ENCODE peak calls at places on chromosomes 16 and 17, in seven cellular contexts. V, C, M, B, A, O and T are unnamed samples.

GRCh38 chr17:511833-512251 is 159.2 kb upstream of the RPH3AL start:
- DNase-seq in V (no peak), C (no peak), M (no peak), B (no peak), A (no peak), O (no peak), T (no peak)

GRCh38 chr16:57736419-57737281 is 1.1 kb downstream of the KATNB1 start:
- DNase-seq in V (peak; percentile 62), C (no peak), M (no peak), B (peak; percentile 54), A (no peak), O (peak; percentile 86), T (peak; percentile 35)

GRCh38 chr17:42286411-42287295 is 1.6 kb upstream of the STAT5A start:
- DNase-seq in V (peak; percentile 16), C (no peak), M (no peak), B (peak; percentile 32), A (no peak), O (no peak), T (no peak)

GRCh38 chr17:7747586-7747985 is 30.0 kb downstream of the DNAH2 start:
- DNase-seq in V (no peak), C (no peak), M (no peak), B (no peak), A (no peak), O (peak; percentile 34), T (no peak)

GRCh38 chr17:48100591-48101011 is 677 bp downstream of the CBX1 start:
- DNase-seq in V (peak; percentile 73), C (peak; percentile 68), M (peak; percentile 78), B (peak; percentile 61), A (no peak), O (peak; percentile 54), T (peak; percentile 45)

GRCh38 chr16:4675864-4676786 is 17.2 kb upstream of the NUDT16L1 start:
- DNase-seq in V (no peak), C (no peak), M (no peak), B (no peak), A (no peak), O (peak; percentile 35), T (no peak)

GRCh38 chr16:83914091-83914710 is 15.3 kb downstream of the MLYCD start:
- DNase-seq in V (no peak), C (no peak), M (no peak), B (no peak), A (no peak), O (no peak), T (no peak)

GRCh38 chr17:61594294-61594825 is 3.3 kb upstream of the NACA2 start:
- DNase-seq in V (no peak), C (no peak), M (no peak), B (no peak), A (no peak), O (no peak), T (no peak)

GRCh38 chr17:10792156-10792555 is 11.7 kb downstream of the TMEM238L start:
- DNase-seq in V (no peak), C (no peak), M (no peak), B (no peak), A (no peak), O (no peak), T (no peak)

GRCh38 chr16:86874141-86874540 is 295.8 kb downstream of the FOXL1 start:
- DNase-seq in V (peak; percentile 62), C (peak; percentile 6), M (peak; percentile 90), B (peak; percentile 73), A (no peak), O (no peak), T (no peak)

GRCh38 chr16:88064889-88065746 is 113.9 kb downstream of the BANP start:
- DNase-seq in V (no peak), C (no peak), M (no peak), B (no peak), A (no peak), O (no peak), T (no peak)

GRCh38 chr17:42107597-42108576 is 4.6 kb downstream of the DHX58 start:
- DNase-seq in V (peak; percentile 100), C (peak; percentile 74), M (peak; percentile 100), B (peak; percentile 100), A (no peak), O (no peak), T (peak; percentile 94)

GRCh38 chr17:60752873-60753577 is 75.4 kb downstream of the BCAS3 start:
- DNase-seq in V (no peak), C (no peak), M (no peak), B (no peak), A (no peak), O (no peak), T (no peak)

GRCh38 chr17:6470146-6470718 is 26.0 kb downstream of the PIMREG start:
- DNase-seq in V (no peak), C (no peak), M (no peak), B (no peak), A (no peak), O (no peak), T (no peak)

GRCh38 chr17:6470751-6471521 is 26.7 kb downstream of the PIMREG start:
- DNase-seq in V (no peak), C (no peak), M (no peak), B (no peak), A (no peak), O (no peak), T (no peak)

GRCh38 chr17:6467567-6467966 is 23.3 kb downstream of the PIMREG start:
- DNase-seq in V (no peak), C (no peak), M (no peak), B (no peak), A (no peak), O (no peak), T (no peak)

GRCh38 chr17:6465206-6466003 is 21.1 kb downstream of the PIMREG start:
- DNase-seq in V (peak; percentile 64), C (no peak), M (no peak), B (no peak), A (no peak), O (no peak), T (no peak)

DNA sequence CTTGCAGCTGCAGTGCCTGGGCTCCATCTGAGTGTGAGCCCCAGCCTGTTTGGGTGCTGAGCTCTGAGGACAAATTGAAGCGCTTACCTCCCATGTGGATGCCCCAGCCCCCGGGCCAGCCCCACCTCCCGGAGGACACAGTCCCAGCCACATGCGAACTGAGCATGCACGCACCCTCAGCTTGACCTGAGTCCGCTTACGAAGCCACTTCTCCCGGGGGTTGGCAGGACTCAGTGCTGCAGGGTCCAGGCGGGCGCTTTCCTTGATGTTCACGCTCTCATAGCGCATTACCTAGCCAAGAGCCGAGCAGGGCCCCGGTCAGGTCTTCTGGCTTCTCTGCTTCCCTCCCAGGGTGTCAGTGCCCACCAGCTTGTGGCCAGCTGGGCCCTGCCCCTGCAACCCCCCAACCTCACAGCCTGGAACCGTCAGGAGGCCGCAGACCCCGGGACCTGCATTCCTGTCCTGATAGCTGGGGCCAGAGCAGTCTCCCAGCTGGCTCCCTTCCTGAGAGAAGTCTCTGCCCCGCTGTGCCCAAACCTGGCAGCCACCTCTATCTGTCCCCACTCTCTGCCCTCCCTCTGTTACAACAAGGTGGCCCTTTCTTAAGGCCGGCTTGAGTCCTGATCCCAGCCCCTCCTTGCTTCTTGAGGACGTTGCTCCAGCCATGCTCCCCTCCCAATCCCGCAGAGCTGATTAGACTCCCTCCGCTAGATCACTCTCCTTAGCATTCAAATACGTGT is 24.0 kb downstream of the PIMREG start:
- DNase-seq in V (no peak), C (no peak), M (no peak), B (no peak), A (no peak), O (no peak), T (no peak)
- TF ChIP-seq JUND in V (no peak), C (no peak), M (no peak), B (no peak), A (no peak), O (no peak), T (no peak)

DNA sequence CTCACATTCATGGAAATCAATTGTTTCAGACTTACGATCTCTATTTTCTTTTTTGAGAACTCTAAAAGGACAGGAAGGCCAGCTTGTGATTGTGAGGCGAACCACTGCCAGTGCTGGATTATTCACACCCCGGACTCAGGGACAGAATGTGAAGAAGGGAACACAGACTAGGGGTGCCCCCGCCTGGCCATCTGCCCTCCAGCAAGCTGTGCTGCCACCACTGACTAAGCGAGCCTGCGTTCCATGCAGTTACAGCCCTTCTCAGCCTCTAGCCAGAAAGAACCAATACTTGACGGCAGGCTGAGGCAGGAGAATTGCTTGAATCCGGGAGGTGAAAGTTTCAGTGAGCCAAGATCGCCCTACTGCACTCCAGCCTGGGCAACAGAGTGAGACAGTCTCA is 2.8 kb downstream of the HAGH start:
- DNase-seq in V (no peak), C (no peak), M (peak; percentile 58), B (peak; percentile 38), A (no peak), O (peak; percentile 75), T (peak; percentile 33)
- TF ChIP-seq JUND in V (no peak), C (no peak), M (no peak), B (no peak), A (no peak), O (no peak), T (no peak)

DNA sequence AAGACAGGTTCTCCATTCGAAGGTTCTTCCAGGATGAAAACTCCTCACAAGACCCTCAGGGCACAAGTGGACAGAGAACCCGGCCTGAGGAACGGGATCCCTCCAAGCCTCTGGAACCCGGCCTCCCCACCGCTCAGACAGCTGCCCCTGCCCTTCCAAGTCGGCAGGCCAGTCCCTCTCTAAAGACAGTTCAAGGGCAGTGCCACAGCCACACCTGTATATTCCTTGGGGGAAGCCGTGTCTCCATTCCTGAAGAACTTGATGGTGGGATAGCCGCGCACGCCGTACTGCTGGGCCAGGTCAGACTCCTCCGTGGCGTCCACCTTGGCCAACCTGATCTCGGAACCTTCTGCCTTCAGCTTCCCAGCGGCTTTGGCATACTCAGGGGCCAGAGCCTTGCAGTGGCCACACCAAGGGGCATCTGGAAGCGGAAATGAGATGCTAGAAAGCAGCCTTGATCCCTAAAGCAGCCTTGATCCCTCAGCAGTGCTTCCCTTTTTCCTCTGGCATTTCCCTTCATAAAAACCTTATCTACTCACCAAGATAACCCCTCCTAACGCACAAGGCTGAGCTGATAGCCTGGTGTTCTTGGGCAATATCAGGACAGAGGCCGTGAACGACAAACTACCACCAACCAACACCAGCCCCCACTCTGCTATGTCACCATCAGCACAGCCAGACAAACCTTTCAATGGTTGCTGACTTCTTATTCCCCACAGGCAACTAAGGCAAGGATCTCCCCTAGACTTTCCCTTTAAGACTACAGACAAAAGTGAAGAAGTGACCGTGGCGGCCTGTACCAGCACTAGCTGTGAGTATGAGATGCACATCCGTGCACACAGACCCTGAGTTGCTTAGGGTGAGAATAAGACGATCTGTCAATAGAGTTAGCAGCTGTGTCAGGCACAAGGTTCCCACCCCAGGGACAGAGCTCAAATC is 1.1 kb downstream of the P4HB start:
- DNase-seq in V (no peak), C (no peak), M (no peak), B (no peak), A (no peak), O (no peak), T (no peak)
- TF ChIP-seq JUND in V (no peak), C (no peak), M (no peak), B (peak; percentile 15), A (no peak), O (no peak), T (no peak)

GRCh38 chr17:77208217-77208808 is 67.5 kb downstream of the SEC14L1 start:
- DNase-seq in V (no peak), C (no peak), M (no peak), B (no peak), A (no peak), O (peak; percentile 87), T (peak; percentile 56)
- TF ChIP-seq JUND in V (no peak), C (no peak), M (no peak), B (no peak), A (no peak), O (no peak), T (no peak)